ENCODE peak calls at places on chromosome 12, in six cellular contexts. One of them, this sample, is unnamed.
A peak's percentile ranks its signal among the peaks of the same experiment; 100 is the strongest.

GRCh38 chr12:3951380-3952135 is 78.4 kb upstream of the PARP11 start:
- DNase-seq in sigmoid colon: no peak
- DNase-seq in fibroblast of lung: no peak
- DNase-seq in CD8-positive, alpha-beta T cell: no peak
- DNase-seq in tibial artery: no peak
- DNase-seq in lower lobe of right lung: no peak
- DNase-seq in this sample: no peak

GRCh38 chr12:126773491-126773890 is 1493.5 kb upstream of the TMEM132C start:
- DNase-seq in tibial artery: no peak
- DNase-seq in CD8-positive, alpha-beta T cell: no peak
- DNase-seq in fibroblast of lung: no peak
- DNase-seq in sigmoid colon: no peak
- DNase-seq in lower lobe of right lung: no peak
- DNase-seq in this sample: no peak

GRCh38 chr12:106248849-106249371 is 1.1 kb upstream of the CKAP4 start:
- DNase-seq in tibial artery: no peak
- DNase-seq in CD8-positive, alpha-beta T cell: no peak
- DNase-seq in fibroblast of lung: peak; percentile 65
- DNase-seq in lower lobe of right lung: peak; percentile 57
- DNase-seq in sigmoid colon: no peak
- DNase-seq in this sample: no peak

GRCh38 chr12:6186114-6186827 is 13.9 kb upstream of the CD9 start:
- DNase-seq in CD8-positive, alpha-beta T cell: no peak
- DNase-seq in sigmoid colon: no peak
- DNase-seq in fibroblast of lung: no peak
- DNase-seq in lower lobe of right lung: no peak
- DNase-seq in tibial artery: no peak
- DNase-seq in this sample: no peak

GRCh38 chr12:124684971-124685688 is 117.7 kb upstream of the NCOR2 start:
- DNase-seq in CD8-positive, alpha-beta T cell: no peak
- DNase-seq in fibroblast of lung: peak; percentile 86
- DNase-seq in lower lobe of right lung: no peak
- DNase-seq in sigmoid colon: no peak
- DNase-seq in tibial artery: peak; percentile 76
- DNase-seq in this sample: no peak

GRCh38 chr12:49930515-49931288 is 19.8 kb upstream of the AQP2 start:
- DNase-seq in tibial artery: no peak
- DNase-seq in fibroblast of lung: peak; percentile 72
- DNase-seq in sigmoid colon: no peak
- DNase-seq in lower lobe of right lung: no peak
- DNase-seq in CD8-positive, alpha-beta T cell: no peak
- DNase-seq in this sample: no peak

GRCh38 chr12:98439471-98440164 is 75.8 kb upstream of the TMPO start:
- DNase-seq in lower lobe of right lung: no peak
- DNase-seq in fibroblast of lung: peak; percentile 72
- DNase-seq in tibial artery: no peak
- DNase-seq in CD8-positive, alpha-beta T cell: no peak
- DNase-seq in sigmoid colon: no peak
- DNase-seq in this sample: no peak

GRCh38 chr12:16088421-16088820 is 177.3 kb downstream of the DERA start:
- DNase-seq in lower lobe of right lung: no peak
- DNase-seq in sigmoid colon: no peak
- DNase-seq in tibial artery: no peak
- DNase-seq in fibroblast of lung: no peak
- DNase-seq in CD8-positive, alpha-beta T cell: no peak
- DNase-seq in this sample: no peak

GRCh38 chr12:98593351-98594049 is at the start of gene SLC25A3:
- DNase-seq in CD8-positive, alpha-beta T cell: peak; percentile 90
- DNase-seq in tibial artery: peak; percentile 98
- DNase-seq in fibroblast of lung: peak; percentile 97
- DNase-seq in sigmoid colon: peak; percentile 98
- DNase-seq in lower lobe of right lung: peak; percentile 98
- DNase-seq in this sample: peak; percentile 95

GRCh38 chr12:123388948-123389559 is 5.1 kb downstream of the KMT5A start:
- DNase-seq in tibial artery: no peak
- DNase-seq in fibroblast of lung: no peak
- DNase-seq in CD8-positive, alpha-beta T cell: no peak
- DNase-seq in lower lobe of right lung: no peak
- DNase-seq in sigmoid colon: no peak
- DNase-seq in this sample: no peak

GRCh38 chr12:112218150-112218549 is 92.8 kb downstream of the TRAFD1 start:
- DNase-seq in tibial artery: no peak
- DNase-seq in CD8-positive, alpha-beta T cell: no peak
- DNase-seq in lower lobe of right lung: no peak
- DNase-seq in fibroblast of lung: peak; percentile 33
- DNase-seq in sigmoid colon: no peak
- DNase-seq in this sample: no peak

GRCh38 chr12:92041742-92042141 is 103.9 kb downstream of the BTG1 start:
- DNase-seq in CD8-positive, alpha-beta T cell: no peak
- DNase-seq in fibroblast of lung: peak; percentile 17
- DNase-seq in lower lobe of right lung: no peak
- DNase-seq in tibial artery: no peak
- DNase-seq in sigmoid colon: no peak
- DNase-seq in this sample: no peak

GRCh38 chr12:106136263-106136662 is 2.5 kb downstream of the NUAK1 start:
- DNase-seq in tibial artery: peak; percentile 93
- DNase-seq in lower lobe of right lung: peak; percentile 88
- DNase-seq in fibroblast of lung: peak; percentile 84
- DNase-seq in sigmoid colon: peak; percentile 93
- DNase-seq in CD8-positive, alpha-beta T cell: peak; percentile 45
- DNase-seq in this sample: peak; percentile 70

GRCh38 chr12:52020539-52021336 is 14.0 kb downstream of the TAMALIN start:
- DNase-seq in tibial artery: no peak
- DNase-seq in lower lobe of right lung: no peak
- DNase-seq in CD8-positive, alpha-beta T cell: no peak
- DNase-seq in fibroblast of lung: peak; percentile 28
- DNase-seq in sigmoid colon: peak; percentile 78
- DNase-seq in this sample: no peak

GRCh38 chr12:67441736-67442346 is 172.7 kb downstream of the CAND1 start:
- DNase-seq in sigmoid colon: peak; percentile 90
- DNase-seq in tibial artery: peak; percentile 91
- DNase-seq in lower lobe of right lung: peak; percentile 86
- DNase-seq in fibroblast of lung: peak; percentile 65
- DNase-seq in CD8-positive, alpha-beta T cell: peak; percentile 55
- DNase-seq in this sample: peak; percentile 88

GRCh38 chr12:68350753-68351152 is 18.6 kb upstream of the MDM1 start:
- DNase-seq in tibial artery: no peak
- DNase-seq in lower lobe of right lung: no peak
- DNase-seq in fibroblast of lung: peak; percentile 75
- DNase-seq in CD8-positive, alpha-beta T cell: no peak
- DNase-seq in sigmoid colon: no peak
- DNase-seq in this sample: no peak

GRCh38 chr12:120538281-120539156 is 4.4 kb downstream of the RNF10 start:
- DNase-seq in tibial artery: peak; percentile 90
- DNase-seq in CD8-positive, alpha-beta T cell: no peak
- DNase-seq in fibroblast of lung: peak; percentile 84
- DNase-seq in lower lobe of right lung: peak; percentile 60
- DNase-seq in sigmoid colon: peak; percentile 84
- DNase-seq in this sample: peak; percentile 79

GRCh38 chr12:126747530-126748149 is 1519.3 kb upstream of the TMEM132C start:
- DNase-seq in tibial artery: no peak
- DNase-seq in sigmoid colon: no peak
- DNase-seq in fibroblast of lung: peak; percentile 10
- DNase-seq in lower lobe of right lung: peak; percentile 63
- DNase-seq in CD8-positive, alpha-beta T cell: peak; percentile 8
- DNase-seq in this sample: no peak

GRCh38 chr12:62260733-62261683 is 804 bp downstream of the USP15 start:
- DNase-seq in lower lobe of right lung: peak; percentile 63
- DNase-seq in CD8-positive, alpha-beta T cell: peak; percentile 10
- DNase-seq in tibial artery: peak; percentile 64
- DNase-seq in sigmoid colon: no peak
- DNase-seq in fibroblast of lung: peak; percentile 58
- DNase-seq in this sample: peak; percentile 13

GRCh38 chr12:84497819-84498218 is 414.8 kb downstream of the SLC6A15 start:
- DNase-seq in CD8-positive, alpha-beta T cell: no peak
- DNase-seq in fibroblast of lung: peak; percentile 5
- DNase-seq in sigmoid colon: no peak
- DNase-seq in tibial artery: no peak
- DNase-seq in lower lobe of right lung: no peak
- DNase-seq in this sample: no peak
- TF ChIP-seq CTCF in CD8-positive, alpha-beta T cell: no peak
- TF ChIP-seq CTCF in fibroblast of lung: peak; percentile 59
- TF ChIP-seq CTCF in sigmoid colon: peak; percentile 38
- TF ChIP-seq CTCF in tibial artery: no peak
- TF ChIP-seq CTCF in lower lobe of right lung: no peak
- TF ChIP-seq CTCF in this sample: no peak

GRCh38 chr12:110354172-110354780 is 49.2 kb downstream of the ANAPC7 start:
- DNase-seq in tibial artery: no peak
- DNase-seq in fibroblast of lung: no peak
- DNase-seq in CD8-positive, alpha-beta T cell: no peak
- DNase-seq in lower lobe of right lung: no peak
- DNase-seq in sigmoid colon: no peak
- DNase-seq in this sample: no peak
- H3K27me3 ChIP-seq in tibial artery: no peaks in the 10 kb centered on the region
- H3K27me3 ChIP-seq in fibroblast of lung: no peaks in the 10 kb centered on the region
- H3K27me3 ChIP-seq in CD8-positive, alpha-beta T cell: no peaks in the 10 kb centered on the region
- H3K27me3 ChIP-seq in lower lobe of right lung: no peaks in the 10 kb centered on the region
- H3K27me3 ChIP-seq in sigmoid colon: no peaks in the 10 kb centered on the region
- H3K27me3 ChIP-seq in this sample: no peaks in the 10 kb centered on the region

DNA sequence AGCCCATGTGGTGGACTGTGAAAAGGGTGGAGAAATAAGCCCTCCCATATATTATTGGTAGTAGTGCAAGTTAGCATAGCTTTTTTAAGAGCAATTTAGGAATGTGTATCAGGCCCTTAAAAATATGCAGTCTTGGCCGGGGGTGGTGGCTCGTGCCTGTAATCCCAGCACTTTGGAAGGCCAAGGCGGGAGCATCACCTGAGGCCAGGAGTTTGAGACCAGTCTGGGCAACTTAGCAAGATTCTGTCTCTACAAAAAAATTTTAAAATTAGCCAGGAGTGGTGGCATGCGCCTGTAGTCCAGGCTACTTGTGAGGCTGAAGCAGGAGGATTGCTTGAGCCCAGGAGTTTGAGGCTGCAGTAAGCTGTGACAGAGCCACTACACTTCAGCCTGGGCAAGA is 64.2 kb upstream of the BCAT1 start:
- DNase-seq in CD8-positive, alpha-beta T cell: no peak
- DNase-seq in sigmoid colon: no peak
- DNase-seq in lower lobe of right lung: no peak
- DNase-seq in tibial artery: no peak
- DNase-seq in fibroblast of lung: no peak
- DNase-seq in this sample: no peak
- H3K4me1 ChIP-seq in CD8-positive, alpha-beta T cell: no peaks in the 10 kb centered on the region
- H3K4me1 ChIP-seq in sigmoid colon: no peaks in the 10 kb centered on the region
- H3K4me1 ChIP-seq in lower lobe of right lung: no peaks in the 10 kb centered on the region
- H3K4me1 ChIP-seq in tibial artery: peaks cover 2% of the 10 kb centered on the region
- H3K4me1 ChIP-seq in fibroblast of lung: no peaks in the 10 kb centered on the region
- H3K4me1 ChIP-seq in this sample: no peaks in the 10 kb centered on the region

GRCh38 chr12:133080619-133081407 is at the start of gene ZNF140:
- DNase-seq in lower lobe of right lung: peak; percentile 98
- DNase-seq in fibroblast of lung: peak; percentile 98
- DNase-seq in CD8-positive, alpha-beta T cell: peak; percentile 92
- DNase-seq in tibial artery: peak; percentile 98
- DNase-seq in sigmoid colon: peak; percentile 98
- DNase-seq in this sample: peak; percentile 92

GRCh38 chr12:133083345-133083744 is 2.6 kb downstream of the ZNF140 start:
- DNase-seq in sigmoid colon: no peak
- DNase-seq in CD8-positive, alpha-beta T cell: no peak
- DNase-seq in fibroblast of lung: no peak
- DNase-seq in lower lobe of right lung: no peak
- DNase-seq in tibial artery: no peak
- DNase-seq in this sample: no peak

GRCh38 chr12:133081408-133081806 is 684 bp downstream of the ZNF140 start:
- DNase-seq in tibial artery: no peak
- DNase-seq in fibroblast of lung: no peak
- DNase-seq in lower lobe of right lung: no peak
- DNase-seq in sigmoid colon: no peak
- DNase-seq in CD8-positive, alpha-beta T cell: no peak
- DNase-seq in this sample: no peak

DNA sequence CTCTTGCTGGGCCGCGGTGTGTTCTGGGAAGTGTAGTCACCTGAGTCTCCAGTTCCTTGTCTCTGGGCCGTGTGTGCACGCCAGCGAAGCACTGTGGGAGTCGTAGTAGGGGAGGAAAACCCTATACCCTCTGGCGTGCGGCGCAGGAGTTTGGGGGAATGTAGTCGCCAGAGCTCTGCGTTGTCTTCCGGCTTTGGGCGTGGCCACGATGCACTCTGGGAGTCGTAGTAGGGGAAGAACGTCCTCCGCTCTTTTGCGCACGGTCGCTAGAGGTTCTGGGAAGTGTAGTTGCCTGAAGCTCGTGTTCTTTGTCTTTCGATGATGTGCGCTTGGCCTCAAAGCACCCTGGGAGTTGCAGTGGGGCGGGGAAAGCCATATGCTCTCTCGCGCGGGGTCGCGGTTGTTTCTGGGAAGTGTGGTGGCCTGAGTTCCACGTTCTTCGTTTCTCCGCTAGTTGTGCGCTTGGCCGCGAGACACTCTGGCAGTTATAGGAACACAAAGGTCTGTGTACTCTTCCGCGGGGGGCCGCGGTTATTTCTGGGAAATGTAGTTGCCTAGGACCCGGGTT is 588 bp upstream of the ZNF140 start:
- DNase-seq in sigmoid colon: peak; percentile 99
- DNase-seq in tibial artery: peak; percentile 99
- DNase-seq in lower lobe of right lung: peak; percentile 99
- DNase-seq in fibroblast of lung: peak; percentile 100
- DNase-seq in CD8-positive, alpha-beta T cell: peak; percentile 93
- DNase-seq in this sample: peak; percentile 98
- TF ChIP-seq CTCF in sigmoid colon: no peak
- TF ChIP-seq CTCF in tibial artery: no peak
- TF ChIP-seq CTCF in lower lobe of right lung: no peak
- TF ChIP-seq CTCF in fibroblast of lung: no peak
- TF ChIP-seq CTCF in CD8-positive, alpha-beta T cell: no peak
- TF ChIP-seq CTCF in this sample: no peak

DNA sequence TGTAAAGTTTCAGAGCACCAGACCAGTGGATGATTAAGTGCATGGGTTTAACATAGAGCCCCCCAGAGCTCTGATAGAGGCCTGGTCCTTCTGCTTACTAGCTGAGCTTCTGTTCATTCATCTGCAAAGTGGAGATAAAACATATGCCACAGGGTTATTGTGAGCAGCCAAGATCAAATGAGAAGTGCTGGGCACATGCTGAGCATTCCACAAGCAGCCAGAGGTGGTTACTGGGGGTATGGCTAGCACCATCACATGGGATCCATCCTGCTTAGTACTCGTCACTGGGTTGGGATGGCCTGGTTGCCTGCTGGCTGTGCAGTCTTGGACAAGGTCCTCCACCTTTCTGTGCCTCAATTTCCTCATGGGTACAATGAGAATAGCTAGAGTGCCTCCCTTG is 18.0 kb upstream of the SMUG1 start:
- DNase-seq in sigmoid colon: no peak
- DNase-seq in tibial artery: no peak
- DNase-seq in fibroblast of lung: no peak
- DNase-seq in lower lobe of right lung: no peak
- DNase-seq in CD8-positive, alpha-beta T cell: no peak
- DNase-seq in this sample: no peak
- H3K27me3 ChIP-seq in sigmoid colon: no peaks in the 10 kb centered on the region
- H3K27me3 ChIP-seq in tibial artery: peaks cover 13% of the 10 kb centered on the region
- H3K27me3 ChIP-seq in fibroblast of lung: peaks cover 24% of the 10 kb centered on the region
- H3K27me3 ChIP-seq in lower lobe of right lung: peaks cover 40% of the 10 kb centered on the region
- H3K27me3 ChIP-seq in CD8-positive, alpha-beta T cell: no peaks in the 10 kb centered on the region
- H3K27me3 ChIP-seq in this sample: no peaks in the 10 kb centered on the region